ENCODE peak calls at places on chromosomes 1 and 21, in six cellular contexts. Y is PC-9, L is IMR-90, F is body of pancreas, A is pancreas, Z is BE2C. R is an unnamed sample. For H3K4me1, the result is how much of the 10 kb centered on the place peaks cover.

GRCh38 chr21:42524341-42525227 is 10.9 kb downstream of the SLC37A1 start:
- DNase-seq in Z (peak), F (peak), A (no peak), Y (no peak), L (peak), R (peak)

GRCh38 chr1:10638559-10639300 is 157.7 kb downstream of the CASZ1 start:
- DNase-seq in Z (no peak), F (no peak), L (no peak), A (no peak), Y (no peak), R (no peak)

GRCh38 chr1:150621497-150622113 is 7.8 kb downstream of the ENSA start:
- DNase-seq in L (peak), Y (no peak), F (peak), A (no peak), Z (peak), R (no peak)

GRCh38 chr1:43934279-43934985 is 831 bp downstream of the ARTN start:
- DNase-seq in A (peak), Y (peak), F (peak), L (peak), Z (peak), R (peak)

GRCh38 chr21:27570306-27570868 is 603.5 kb upstream of the ADAMTS5 start:
- DNase-seq in Y (no peak), L (peak), Z (no peak), A (no peak), F (peak), R (peak)

GRCh38 chr1:33736496-33736895 is 127.4 kb upstream of the HMGB4 start:
- DNase-seq in Z (no peak), F (no peak), Y (no peak), L (no peak), A (no peak), R (no peak)

GRCh38 chr1:200154069-200154767 is 126.7 kb downstream of the NR5A2 start:
- DNase-seq in Z (no peak), A (no peak), L (peak), Y (no peak), F (no peak), R (no peak)

GRCh38 chr21:34243562-34243961 is 120.2 kb upstream of the KCNE2 start:
- DNase-seq in A (no peak), Z (peak), Y (peak), L (peak), F (peak), R (no peak)

GRCh38 chr1:1763657-1764621 is 14.3 kb downstream of the NADK start:
- DNase-seq in L (no peak), A (peak), Y (peak), Z (no peak), F (peak), R (peak)

GRCh38 chr21:45478816-45479669 is 63.2 kb downstream of the SLC19A1 start:
- DNase-seq in Y (no peak), Z (no peak), L (no peak), A (peak), F (no peak), R (no peak)

GRCh38 chr21:45478115-45478801 is 64.0 kb downstream of the SLC19A1 start:
- DNase-seq in Y (peak), Z (peak), L (peak), F (peak), A (peak), R (peak)

GRCh38 chr21:45480701-45481500 is 61.3 kb downstream of the SLC19A1 start:
- DNase-seq in Y (no peak), A (peak), F (no peak), L (no peak), Z (no peak), R (no peak)

GRCh38 chr21:45481566-45481965 is 60.7 kb downstream of the SLC19A1 start:
- DNase-seq in F (no peak), A (peak), L (no peak), Y (no peak), Z (no peak), R (peak)

DNA sequence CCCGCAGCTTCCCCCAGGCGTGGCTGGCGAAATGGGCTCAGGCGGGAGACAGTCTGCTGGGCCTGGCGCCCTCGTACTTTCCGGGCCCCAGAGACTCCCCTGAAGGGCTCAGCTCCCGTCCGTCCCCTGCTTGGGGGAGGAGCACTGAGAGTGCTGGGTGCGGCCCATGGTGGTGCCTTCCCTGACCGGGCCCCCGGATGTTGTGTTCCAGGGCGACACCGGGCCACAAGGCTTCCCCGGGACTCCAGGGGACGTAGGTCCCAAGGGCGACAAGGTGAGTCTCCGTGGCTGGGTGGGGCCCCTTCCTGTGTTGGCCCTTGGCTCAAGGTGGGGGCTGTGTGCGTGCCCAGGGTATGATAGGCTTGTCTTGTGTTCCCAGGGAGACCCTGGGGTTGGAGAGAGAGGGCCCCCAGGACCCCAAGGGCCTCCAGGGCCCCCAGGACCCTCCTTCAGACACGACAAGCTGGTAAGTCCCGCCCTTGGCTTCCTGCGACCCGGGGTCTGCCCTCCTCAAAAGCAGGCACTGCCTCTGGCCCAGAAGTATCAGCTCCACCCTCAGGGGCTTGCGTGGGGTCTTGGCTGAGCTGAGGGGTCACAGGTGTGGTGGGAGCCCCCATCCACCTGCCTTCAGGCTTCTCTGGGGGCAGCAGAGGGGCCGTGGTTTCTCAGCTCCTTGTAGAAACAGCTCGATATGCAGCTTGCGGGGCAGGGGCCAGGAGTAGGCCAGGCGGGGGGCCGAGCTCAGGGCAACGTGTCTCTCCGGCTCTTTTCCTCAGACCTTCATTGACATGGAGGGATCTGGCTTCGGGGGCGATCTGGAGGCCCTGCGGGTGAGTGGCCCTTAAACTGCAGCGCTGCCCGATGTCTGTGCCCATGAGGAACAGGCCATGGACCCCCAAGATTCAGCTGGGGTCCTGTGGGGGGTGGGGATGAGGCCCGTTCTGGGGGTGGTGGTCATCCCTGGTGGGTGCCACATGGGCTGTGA is 62.3 kb downstream of the SLC19A1 start:
- DNase-seq in Y (no peak), A (peak), Z (no peak), L (no peak), F (no peak), R (no peak)
- H3K4me1 ChIP-seq in Y (under half), A (under half), Z (under half), L (under half), F (under half), R (under half)

DNA sequence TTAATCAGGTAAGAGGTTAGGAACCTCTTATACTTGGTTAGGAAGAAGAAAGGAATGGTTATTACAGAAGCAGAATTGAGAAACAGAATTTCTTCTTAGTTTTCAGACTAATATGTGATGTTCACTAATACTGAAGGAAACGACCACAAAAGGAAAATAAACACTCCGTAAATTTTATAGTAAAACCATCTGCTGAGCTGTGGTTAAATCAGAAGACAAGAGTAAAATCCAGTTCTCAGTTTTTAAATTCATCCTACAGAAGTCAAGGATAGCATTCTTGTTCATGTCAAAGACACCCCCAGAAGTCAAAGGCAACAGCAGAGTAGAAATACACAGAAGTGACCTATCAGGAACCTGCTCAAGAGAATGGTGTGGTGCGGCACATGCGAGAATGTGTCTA is 111.3 kb downstream of the SMYD2 start:
- DNase-seq in Y (no peak), A (no peak), F (no peak), L (peak), Z (no peak), R (no peak)
- H3K4me1 ChIP-seq in Y (under half), A (under half), F (under half), L (under half), Z (under half), R (under half)

DNA sequence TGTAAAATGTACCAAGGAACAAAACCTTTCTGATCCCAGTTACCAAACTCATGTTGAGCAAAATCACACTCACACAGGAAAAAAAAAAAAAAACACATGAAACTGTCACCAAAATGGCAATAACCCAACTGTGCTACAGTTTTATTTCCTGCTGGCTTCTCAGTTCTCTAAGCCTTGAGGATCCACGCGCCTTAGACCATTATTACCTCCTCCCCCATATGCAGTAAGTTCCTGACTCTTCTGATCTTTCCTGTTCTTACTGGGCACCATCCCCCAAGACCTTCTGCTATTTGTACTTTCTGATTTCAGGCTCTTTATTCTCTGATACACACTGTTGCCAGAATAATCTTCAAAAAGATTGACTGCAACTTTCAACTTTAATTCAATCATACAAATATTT is 79.6 kb downstream of the SLC45A1 start:
- DNase-seq in A (no peak), F (no peak), Z (no peak), L (no peak), Y (no peak), R (no peak)
- H3K4me1 ChIP-seq in A (under half), F (under half), Z (under half), L (under half), Y (half or more), R (under half)

DNA sequence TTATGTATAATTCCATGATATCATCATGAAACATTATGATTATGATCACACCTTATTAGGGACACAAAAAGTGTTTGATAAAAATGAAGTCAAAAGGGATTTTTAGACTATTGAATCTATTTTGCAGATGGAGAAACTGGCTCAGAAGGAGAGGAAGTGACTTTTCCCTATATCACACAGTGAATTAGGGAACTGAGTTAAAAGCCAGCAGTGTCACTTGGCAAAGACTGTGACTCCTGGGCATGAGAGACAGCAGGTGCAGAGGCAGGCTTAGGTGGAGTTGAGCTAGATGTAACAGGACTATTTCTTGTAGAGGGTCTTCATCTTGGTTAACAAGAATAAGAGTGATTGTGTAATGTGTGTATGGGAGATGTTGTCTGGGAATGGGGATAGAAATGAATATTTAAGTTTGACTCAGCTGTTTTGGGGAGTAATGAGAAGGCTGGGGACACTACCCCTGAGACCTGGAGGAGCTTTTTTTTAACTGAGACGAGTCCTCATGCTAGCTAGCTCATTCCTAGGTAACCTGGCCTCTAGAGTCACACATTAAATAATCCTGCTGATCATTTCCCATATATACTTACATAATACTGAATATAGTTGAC is 1.0 kb upstream of the CD84 start:
- DNase-seq in F (no peak), L (no peak), Z (no peak), Y (no peak), A (no peak), R (no peak)
- H3K4me1 ChIP-seq in F (under half), L (under half), Z (under half), Y (under half), A (under half), R (under half)

DNA sequence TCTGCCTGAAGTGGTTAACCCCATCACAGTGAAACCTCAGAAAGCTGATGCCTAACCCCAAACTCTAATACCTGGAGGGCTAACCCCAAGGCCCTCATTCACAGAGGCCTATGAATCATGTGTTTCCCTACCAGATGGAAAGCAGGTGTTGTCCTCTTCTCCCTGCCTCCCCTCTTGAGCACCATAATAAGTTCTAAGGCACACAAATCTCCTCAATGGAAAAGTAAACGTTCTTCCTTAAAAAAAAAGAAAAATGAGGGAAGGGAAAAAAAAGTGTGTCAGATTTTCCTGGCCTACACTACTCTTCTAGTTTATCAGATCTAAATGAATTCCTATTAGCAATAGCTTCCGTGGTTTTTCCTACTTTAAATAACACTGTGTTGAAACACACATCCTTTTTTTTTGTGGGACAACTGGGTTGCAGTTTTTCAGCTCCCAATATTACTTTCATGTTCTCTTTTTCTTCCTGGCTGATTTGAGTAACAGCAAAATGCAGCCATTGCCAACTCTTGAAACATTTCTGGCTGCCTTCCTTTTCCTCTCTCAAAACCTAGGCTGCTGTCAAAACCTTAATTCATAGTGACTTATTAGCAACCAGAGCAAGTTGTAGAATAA is 43.2 kb downstream of the SLC44A3 start:
- DNase-seq in F (peak), Z (no peak), Y (no peak), L (peak), A (no peak), R (no peak)
- H3K4me1 ChIP-seq in F (half or more), Z (under half), Y (half or more), L (under half), A (under half), R (under half)

GRCh38 chr1:185308126-185308525 is 8.9 kb downstream of the IVNS1ABP start:
- DNase-seq in F (no peak), Y (no peak), L (no peak), A (no peak), Z (no peak), R (no peak)

GRCh38 chr1:185312361-185312760 is 4.7 kb downstream of the IVNS1ABP start:
- DNase-seq in F (no peak), Y (no peak), L (no peak), Z (no peak), A (no peak), R (no peak)

GRCh38 chr1:185309566-185309965 is 7.5 kb downstream of the IVNS1ABP start:
- DNase-seq in F (peak), Y (no peak), Z (no peak), L (no peak), A (no peak), R (no peak)

GRCh38 chr1:185314416-185314815 is 2.6 kb downstream of the IVNS1ABP start:
- DNase-seq in Y (no peak), A (no peak), F (no peak), L (no peak), Z (no peak), R (no peak)

DNA sequence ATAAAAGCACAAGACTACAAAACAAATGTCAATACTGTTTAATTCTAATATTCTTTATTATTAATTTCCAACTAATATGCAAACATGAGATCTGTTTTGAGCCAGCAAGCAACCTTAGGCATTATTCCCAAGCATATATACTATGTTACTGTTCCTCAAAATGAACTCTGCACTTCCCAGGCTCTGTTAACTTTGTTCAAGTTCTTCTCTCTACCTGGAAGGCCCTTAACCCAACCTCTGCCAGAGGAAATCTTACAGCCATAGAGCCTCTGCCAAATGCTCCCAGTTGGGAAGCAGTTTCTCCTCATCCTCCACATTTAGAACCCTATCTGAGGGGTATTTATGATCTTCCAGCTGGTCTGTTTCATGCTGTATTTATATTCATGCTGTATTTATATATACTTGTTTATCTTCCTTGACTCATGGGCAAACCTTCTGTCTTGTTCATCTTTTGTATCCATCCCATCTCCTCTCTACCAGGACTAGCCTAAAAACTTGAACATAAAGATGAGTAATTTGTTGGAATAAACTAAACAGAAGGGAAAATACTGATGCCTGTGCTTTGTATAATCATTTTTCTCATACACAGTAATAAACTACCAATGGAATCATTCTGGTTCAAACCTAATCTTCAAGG is 5.3 kb downstream of the IVNS1ABP start:
- DNase-seq in Z (no peak), A (no peak), F (no peak), L (peak), Y (no peak), R (no peak)
- H3K4me1 ChIP-seq in Z (under half), A (under half), F (half or more), L (under half), Y (under half), R (half or more)

R was measured in heart left ventricle.